ENCODE peak calls at places on chromosomes 3 and 15, in ten cellular contexts. H, I, S, A, V, U, Y, W, E and R are unnamed samples.

GRCh38 chr3:42732829-42733459 is 30.3 kb upstream of the HHATL start:
- DNase-seq in Y (no peak), W (no peak), U (no peak), V (no peak), S (no peak), A (no peak), H (no peak), I (no peak), E (no peak), R (no peak)

GRCh38 chr15:30065025-30065801 is 17.5 kb upstream of the GOLGA8J start:
- DNase-seq in U (no peak), E (peak; percentile 41), V (no peak), H (no peak), Y (peak; percentile 38), W (peak; percentile 85), I (peak; percentile 75), S (peak; percentile 90), A (peak; percentile 93), R (no peak)

GRCh38 chr15:71565636-71566160 is 244.7 kb upstream of the NR2E3 start:
- DNase-seq in H (no peak), Y (no peak), U (no peak), V (no peak), S (peak; percentile 35), A (no peak), W (no peak), E (no peak), I (no peak), R (no peak)

GRCh38 chr15:69074011-69074842 is 59.7 kb downstream of the NOX5 start:
- DNase-seq in A (peak; percentile 75), V (peak; percentile 57), U (peak; percentile 84), H (no peak), E (peak; percentile 67), S (peak; percentile 57), W (peak; percentile 62), I (peak; percentile 42), Y (peak; percentile 78), R (peak; percentile 67)

GRCh38 chr3:196317702-196318467 is at the start of gene DYNLT2B:
- DNase-seq in H (peak; percentile 96), S (peak; percentile 91), W (peak; percentile 91), Y (peak; percentile 94), E (peak; percentile 89), A (peak; percentile 88), U (peak; percentile 80), V (peak; percentile 95), I (peak; percentile 77), R (peak; percentile 91)

GRCh38 chr3:197333901-197334639 is 35.7 kb upstream of the DLG1 start:
- DNase-seq in H (no peak), Y (no peak), U (peak; percentile 22), I (no peak), S (no peak), V (no peak), A (peak; percentile 40), W (no peak), E (no peak), R (no peak)

GRCh38 chr3:171132873-171133272 is 106.4 kb upstream of the SLC2A2 start:
- DNase-seq in I (peak; percentile 21), H (no peak), A (peak; percentile 84), S (peak; percentile 54), V (no peak), E (peak; percentile 29), W (peak; percentile 88), Y (peak; percentile 31), U (no peak), R (no peak)

GRCh38 chr3:79326642-79327041 is 441.2 kb downstream of the ROBO1 start:
- DNase-seq in H (no peak), W (no peak), A (peak; percentile 13), U (no peak), I (peak; percentile 2), Y (peak; percentile 13), V (no peak), E (peak; percentile 23), S (no peak), R (no peak)

DNA sequence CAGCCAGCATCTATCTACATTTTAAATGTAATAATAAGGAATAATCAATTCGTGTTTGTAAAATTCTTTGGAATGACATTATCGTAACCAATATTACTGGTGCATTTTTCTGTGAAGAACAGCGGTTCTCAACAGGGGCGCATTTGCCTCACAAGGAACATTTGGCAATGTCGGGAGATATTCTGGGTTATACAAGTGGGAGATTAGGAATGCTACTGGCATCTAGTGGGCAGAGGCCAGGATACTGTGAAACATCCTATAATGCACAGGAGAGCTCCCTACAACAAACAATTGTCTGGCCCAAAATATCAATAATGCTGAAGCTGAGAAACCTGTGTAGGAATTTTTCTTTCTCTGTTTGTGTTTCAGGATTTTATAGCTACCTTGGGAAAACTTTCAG is 25.0 kb downstream of the ACP3 start:
- DNase-seq in Y (peak; percentile 61), S (no peak), U (no peak), V (no peak), A (no peak), I (no peak), E (peak; percentile 32), W (no peak), H (no peak), R (no peak)
- TF ChIP-seq CTCF in Y (peak; percentile 41), S (no peak), U (peak; percentile 29), V (no peak), A (peak; percentile 33), I (no peak), E (peak; percentile 14), W (peak; percentile 17), H (no peak), R (no peak)

DNA sequence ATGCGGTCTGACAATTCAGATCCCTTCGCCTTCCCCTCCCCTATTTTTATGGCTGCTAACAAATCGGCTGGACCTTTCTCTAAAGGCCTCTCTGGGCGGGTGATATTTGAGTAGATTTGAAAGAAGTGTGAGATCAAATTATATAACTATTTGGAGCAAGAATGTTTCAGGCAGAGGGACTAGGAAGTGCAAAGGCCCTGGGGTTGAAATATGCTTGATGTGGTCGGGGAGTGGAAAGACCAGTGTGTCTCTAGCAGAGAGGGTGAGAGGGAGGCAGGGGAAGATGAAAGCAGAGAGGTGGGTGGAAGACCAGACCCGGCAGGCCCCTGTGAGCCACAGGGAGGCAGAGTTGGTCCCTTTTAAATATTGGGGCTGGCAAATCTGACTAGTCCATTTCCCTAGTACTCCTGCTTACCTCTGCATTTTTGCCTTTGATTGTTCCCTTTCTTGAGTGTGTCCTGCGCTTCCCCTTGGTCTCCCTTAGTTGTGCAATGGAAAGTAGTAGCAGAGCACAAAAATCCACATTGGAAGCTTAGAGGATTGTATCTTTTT is 32.3 kb downstream of the SLCO3A1 start:
- DNase-seq in E (no peak), S (no peak), I (no peak), Y (peak; percentile 13), U (no peak), H (no peak), V (no peak), W (no peak), A (no peak), R (no peak)
- TF ChIP-seq CTCF in E (no peak), S (no peak), I (no peak), Y (peak; percentile 24), U (no peak), H (no peak), V (no peak), W (peak; percentile 38), A (no peak), R (no peak)

GRCh38 chr3:12343091-12343494 is 54.2 kb downstream of the PPARG start:
- DNase-seq in A (no peak), H (no peak), E (no peak), W (no peak), V (no peak), S (peak; percentile 33), Y (no peak), U (no peak), I (no peak), R (no peak)

GRCh38 chr3:12339701-12340480 is 51.0 kb downstream of the PPARG start:
- DNase-seq in S (no peak), U (no peak), V (no peak), I (peak; percentile 44), E (peak; percentile 83), A (no peak), Y (peak; percentile 84), W (peak; percentile 23), H (no peak), R (no peak)

GRCh38 chr3:12338595-12339546 is 50.0 kb downstream of the PPARG start:
- DNase-seq in W (no peak), S (no peak), V (no peak), A (no peak), I (no peak), Y (no peak), E (no peak), H (no peak), U (no peak), R (no peak)

GRCh38 chr3:12342151-12342550 is 53.3 kb downstream of the PPARG start:
- DNase-seq in H (no peak), Y (peak; percentile 68), S (no peak), U (no peak), W (no peak), E (peak; percentile 46), A (no peak), I (peak; percentile 25), V (no peak), R (no peak)

DNA sequence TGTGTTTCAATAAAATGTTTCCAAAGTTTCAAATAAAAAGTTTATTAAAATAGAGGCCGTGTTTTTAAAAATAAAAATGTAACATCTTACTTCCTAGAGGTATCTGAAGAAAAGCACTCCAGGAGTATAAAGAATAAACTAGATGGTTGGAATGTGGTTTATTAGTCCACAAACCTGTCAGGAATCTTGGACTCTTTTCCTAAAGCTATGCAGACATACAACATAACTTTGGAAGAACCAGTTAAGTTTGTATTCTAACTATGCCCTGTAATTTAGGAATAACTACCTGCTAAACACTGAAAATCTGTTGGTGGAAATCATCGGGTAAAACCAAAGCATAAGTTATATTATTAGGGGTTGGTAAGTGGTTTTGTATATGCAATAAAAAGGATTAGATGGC is 51.6 kb downstream of the PPARG start:
- DNase-seq in I (no peak), E (no peak), S (no peak), U (no peak), H (no peak), A (no peak), Y (no peak), W (no peak), V (no peak), R (no peak)
- TF ChIP-seq CTCF in I (no peak), E (no peak), S (no peak), U (no peak), H (no peak), A (no peak), Y (no peak), W (no peak), V (no peak), R (no peak)

GRCh38 chr15:80087104-80087503 is 27.6 kb downstream of the ZFAND6 start:
- DNase-seq in H (no peak), Y (no peak), A (no peak), S (no peak), W (no peak), I (no peak), U (no peak), V (no peak), E (no peak), R (no peak)

GRCh38 chr15:80095511-80095910 is 36.0 kb downstream of the ZFAND6 start:
- DNase-seq in U (no peak), E (no peak), W (no peak), Y (no peak), S (no peak), V (no peak), A (no peak), I (no peak), H (no peak), R (no peak)

GRCh38 chr15:80093854-80094418 is 34.5 kb downstream of the ZFAND6 start:
- DNase-seq in A (peak; percentile 61), V (peak; percentile 74), Y (peak; percentile 46), I (peak; percentile 73), S (no peak), E (peak; percentile 49), U (peak; percentile 15), H (no peak), W (peak; percentile 54), R (peak; percentile 22)

GRCh38 chr15:80090041-80090440 is 30.6 kb downstream of the ZFAND6 start:
- DNase-seq in A (peak; percentile 60), S (no peak), V (no peak), U (no peak), E (no peak), H (no peak), W (no peak), Y (no peak), I (no peak), R (no peak)

GRCh38 chr15:80090879-80091503 is 31.5 kb downstream of the ZFAND6 start:
- DNase-seq in I (no peak), W (no peak), S (no peak), E (no peak), Y (no peak), H (no peak), V (no peak), A (no peak), U (no peak), R (no peak)
- TF ChIP-seq CTCF in I (peak; percentile 53), W (peak; percentile 48), S (peak; percentile 48), E (peak; percentile 42), Y (peak; percentile 38), H (peak; percentile 42), V (no peak), A (peak; percentile 39), U (peak; percentile 10), R (no peak)